ENCODE peak calls at places on chromosomes 1 and 21, in six cellular contexts. T, E, M, W, Y and Z are unnamed samples.

GRCh38 chr1:41898191-41898713 is 20.5 kb downstream of the HIVEP3 start:
- DNase-seq in T (no peak), E (no peak), M (peak), W (peak), Y (peak), Z (no peak)

GRCh38 chr1:43177691-43178090 is 5.6 kb downstream of the CFAP57 start:
- DNase-seq in T (no peak), E (no peak), M (no peak), W (no peak), Y (no peak), Z (no peak)

GRCh38 chr1:63691672-63692425 is 82.0 kb upstream of the ROR1 start:
- DNase-seq in T (peak), E (peak), M (peak), W (peak), Y (peak), Z (peak)

GRCh38 chr1:237799762-237800474 is 90.8 kb downstream of the ZP4 start:
- DNase-seq in T (peak), E (peak), M (peak), W (peak), Y (peak), Z (peak)

GRCh38 chr1:200546577-200546976 is 74.0 kb downstream of the KIF14 start:
- DNase-seq in T (no peak), E (no peak), M (no peak), W (no peak), Y (no peak), Z (no peak)

GRCh38 chr1:173757666-173758065 is 42.9 kb downstream of the KLHL20 start:
- DNase-seq in T (no peak), E (no peak), M (no peak), W (no peak), Y (no peak), Z (no peak)

GRCh38 chr21:17454315-17455027 is 58.4 kb upstream of the CXADR start:
- DNase-seq in T (peak), E (no peak), M (peak), W (peak), Y (peak), Z (no peak)

GRCh38 chr1:119470958-119471357 is 36.1 kb upstream of the HSD3B1 start:
- DNase-seq in T (no peak), E (no peak), M (no peak), W (no peak), Y (no peak), Z (no peak)

GRCh38 chr1:197908695-197909336 is 6.4 kb downstream of the C1orf53 start:
- DNase-seq in T (no peak), E (no peak), M (no peak), W (no peak), Y (no peak), Z (no peak)

GRCh38 chr1:48776400-48777218 is at the start of gene BEND5:
- DNase-seq in T (peak), E (peak), M (no peak), W (peak), Y (no peak), Z (no peak)

GRCh38 chr21:43025636-43026180 is 49.9 kb downstream of the CBS start:
- DNase-seq in T (no peak), E (no peak), M (no peak), W (no peak), Y (no peak), Z (no peak)